ENCODE peak calls at places on chromosomes 4 and X, in five cellular contexts. W is lung, D is uterus, F is fibroblast of villous mesenchyme, I is A549. E is an unnamed sample.
A peak's percentile ranks its signal among the peaks of the same experiment; 100 is the strongest.

GRCh38 chr4:90503677-90504076 is 376.5 kb downstream of the CCSER1 start:
- DNase-seq in F (no peak), D (no peak), I (no peak), W (no peak), E (no peak)

GRCh38 chrX:38220024-38220935 is at the start of gene SRPX:
- DNase-seq in D (peak; percentile 15), I (peak; percentile 52), F (no peak), W (no peak), E (peak; percentile 74)

GRCh38 chr4:39025552-39026085 is 6.6 kb downstream of the TMEM156 start:
- DNase-seq in D (no peak), F (peak; percentile 49), W (no peak), I (peak; percentile 57), E (no peak)

GRCh38 chrX:43860646-43861370 is 21.4 kb downstream of the MAOB start:
- DNase-seq in W (no peak), I (peak; percentile 60), F (no peak), D (no peak), E (peak; percentile 47)

GRCh38 chr4:66023061-66023460 is 352.8 kb upstream of the EPHA5 start:
- DNase-seq in F (no peak), W (no peak), D (no peak), I (no peak), E (no peak)

GRCh38 chrX:55695227-55696018 is 22.1 kb upstream of the RRAGB start:
- DNase-seq in W (no peak), F (no peak), D (no peak), I (no peak), E (no peak)

GRCh38 chrX:9055354-9055753 is 21.4 kb upstream of the FAM9B start:
- DNase-seq in F (no peak), W (no peak), D (no peak), I (no peak), E (no peak)

GRCh38 chr4:20428410-20429160 is 176.9 kb downstream of the SLIT2 start:
- DNase-seq in D (no peak), I (peak; percentile 1), W (no peak), F (no peak), E (peak; percentile 61)

GRCh38 chr4:127006509-127006908 is 626.2 kb upstream of the INTU start:
- DNase-seq in D (no peak), W (no peak), I (no peak), F (no peak), E (peak; percentile 69)

GRCh38 chr4:122903766-122904165 is 18.6 kb downstream of the NUDT6 start:
- DNase-seq in D (no peak), W (no peak), I (no peak), F (no peak), E (no peak)

GRCh38 chrX:36422368-36422767 is 502.8 kb downstream of the CFAP47 start:
- DNase-seq in W (no peak), D (no peak), F (no peak), I (no peak), E (no peak)

GRCh38 chr4:97238956-97239698 is 904.1 kb downstream of the STPG2 start:
- DNase-seq in F (no peak), I (no peak), W (no peak), D (no peak), E (no peak)

GRCh38 chr4:80077639-80078038 is 4.6 kb upstream of the ANTXR2 start:
- DNase-seq in W (no peak), I (peak; percentile 2), F (no peak), D (no peak), E (no peak)

GRCh38 chr4:102578819-102579218 is 77.7 kb downstream of the NFKB1 start:
- DNase-seq in W (no peak), D (no peak), F (no peak), I (peak; percentile 11), E (peak; percentile 18)

GRCh38 chr4:151165205-151166000 is 66.0 kb downstream of the RPS3A start:
- DNase-seq in I (no peak), W (no peak), F (peak; percentile 68), D (no peak), E (peak; percentile 13)

GRCh38 chr4:168651374-168651773 is 154.5 kb downstream of the PALLD start:
- DNase-seq in D (peak; percentile 15), W (no peak), I (no peak), F (no peak), E (peak; percentile 65)
- H3K4me3 ChIP-seq in D (no peak overlapping the region), W (no peak overlapping the region), I (no peak overlapping the region), F (no peak overlapping the region), E (no peak overlapping the region)

DNA sequence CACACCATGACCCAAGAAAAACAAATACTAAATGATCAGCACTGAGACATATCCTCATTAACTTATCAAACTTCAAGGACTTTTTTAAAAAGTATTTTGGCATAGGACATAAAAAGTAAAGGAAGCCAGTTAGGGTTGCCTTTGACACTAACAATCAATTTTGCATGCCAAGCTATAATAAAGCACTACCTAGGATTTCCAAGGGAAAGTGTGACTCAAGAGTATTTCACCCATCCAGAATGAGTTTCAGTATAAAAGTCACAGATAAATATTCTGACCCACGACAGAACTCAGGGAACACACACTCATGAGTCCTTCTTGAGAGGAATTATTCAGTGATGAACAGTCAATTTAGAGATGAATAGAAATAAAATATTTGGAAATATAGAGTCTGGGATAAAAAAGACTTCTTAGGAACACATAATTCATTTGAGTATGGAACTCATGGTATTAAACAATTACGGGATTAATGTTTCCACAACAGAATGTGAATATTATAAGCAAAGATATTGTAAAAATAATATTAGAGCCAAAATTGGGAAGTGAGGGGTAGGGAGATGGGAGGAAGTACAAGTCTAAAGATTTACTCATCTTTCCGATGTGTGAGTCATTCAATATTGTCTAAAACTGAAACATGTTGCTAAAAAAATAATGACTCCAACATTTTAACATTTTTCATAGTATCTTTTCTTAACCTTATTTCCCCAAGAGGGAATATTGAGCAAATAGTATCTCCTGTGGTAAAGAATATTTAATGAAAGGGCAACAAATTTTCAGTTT is 143.5 kb upstream of the LNX1 start:
- DNase-seq in I (no peak), F (peak; percentile 25), D (no peak), W (no peak), E (no peak)
- H3K4me3 ChIP-seq in I (no peak overlapping the region), F (no peak overlapping the region), D (no peak overlapping the region), W (no peak overlapping the region), E (no peak overlapping the region)

GRCh38 chrX:74923942-74924448 is 1.3 kb downstream of the NEXMIF start:
- DNase-seq in F (no peak), I (no peak), D (peak; percentile 17), W (no peak), E (peak; percentile 5)

GRCh38 chrX:74922922-74923321 is 2.3 kb downstream of the NEXMIF start:
- DNase-seq in I (no peak), W (no peak), D (no peak), F (no peak), E (no peak)

GRCh38 chrX:74925210-74926088 is at the start of gene NEXMIF:
- DNase-seq in D (peak; percentile 17), I (peak; percentile 36), W (peak; percentile 29), F (peak; percentile 0), E (peak; percentile 63)

DNA sequence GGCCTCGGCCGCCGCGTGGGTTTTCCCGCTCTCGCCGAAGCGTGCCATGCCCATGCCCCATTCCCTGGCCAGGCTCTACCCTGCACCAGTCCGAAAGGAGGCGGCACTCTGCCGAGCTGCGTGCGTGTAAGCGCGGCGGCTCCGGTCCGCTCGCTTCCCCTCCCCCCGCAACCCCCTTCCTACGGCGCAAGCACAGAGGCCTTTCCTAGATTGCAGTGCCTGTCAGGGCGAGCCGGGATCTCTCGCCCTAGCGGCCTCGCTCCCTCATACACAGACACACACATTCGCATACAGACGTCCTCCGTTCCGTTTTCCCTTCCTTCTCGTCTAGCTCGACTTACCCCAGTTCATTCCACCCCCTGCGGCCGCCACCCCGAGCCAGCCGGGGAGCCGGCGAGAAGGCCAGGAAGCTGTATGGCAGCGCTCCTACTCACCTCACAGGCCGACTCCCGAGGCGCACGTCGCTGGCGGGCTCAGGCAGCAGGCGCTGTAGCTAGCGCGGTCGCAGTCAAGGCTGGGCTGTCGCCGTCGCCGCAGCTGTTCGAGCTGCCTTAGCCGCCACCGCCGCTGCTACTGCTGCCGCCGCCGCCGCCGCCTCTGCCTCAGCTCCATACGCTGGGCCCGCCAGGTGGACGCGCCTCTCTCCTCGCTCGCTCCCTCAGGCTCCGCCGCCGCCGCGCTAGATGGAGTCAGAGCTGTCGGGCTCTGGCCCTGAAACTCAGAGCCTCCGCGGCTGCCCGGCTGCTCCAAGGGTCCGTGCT is 623 bp downstream of the NEXMIF start:
- DNase-seq in D (peak; percentile 35), F (peak; percentile 0), I (peak; percentile 19), W (peak; percentile 33), E (peak; percentile 45)
- H3K4me3 ChIP-seq in D (peak overlapping the region; percentile 42), F (peak overlapping the region; percentile 21), I (peak overlapping the region; percentile 49), W (no peak overlapping the region), E (peak overlapping the region; percentile 31)

GRCh38 chr4:163332526-163333405 is at the start of gene NPY1R:
- DNase-seq in D (peak; percentile 55), I (peak; percentile 73), W (peak; percentile 68), F (peak; percentile 81), E (peak; percentile 91)
- H3K4me3 ChIP-seq in D (peak within 1 kb of the TSS; percentile 36), I (peak within 1 kb of the TSS; percentile 56), W (peak within 1 kb of the TSS; percentile 59), F (peak within 1 kb of the TSS; percentile 61), E (peak within 1 kb of the TSS; percentile 75)

GRCh38 chrX:103399744-103400143 is 23.4 kb downstream of the BEX3 start:
- DNase-seq in W (no peak), I (no peak), F (no peak), D (no peak), E (no peak)

GRCh38 chrX:103396660-103397059 is 20.3 kb downstream of the BEX3 start:
- DNase-seq in F (no peak), W (no peak), I (no peak), D (no peak), E (no peak)

GRCh38 chrX:103396186-103396585 is 19.8 kb downstream of the BEX3 start:
- DNase-seq in W (no peak), D (no peak), I (no peak), F (no peak), E (peak; percentile 59)

GRCh38 chrX:103397707-103398106 is 21.4 kb downstream of the BEX3 start:
- DNase-seq in W (no peak), F (no peak), D (no peak), I (no peak), E (no peak)

DNA sequence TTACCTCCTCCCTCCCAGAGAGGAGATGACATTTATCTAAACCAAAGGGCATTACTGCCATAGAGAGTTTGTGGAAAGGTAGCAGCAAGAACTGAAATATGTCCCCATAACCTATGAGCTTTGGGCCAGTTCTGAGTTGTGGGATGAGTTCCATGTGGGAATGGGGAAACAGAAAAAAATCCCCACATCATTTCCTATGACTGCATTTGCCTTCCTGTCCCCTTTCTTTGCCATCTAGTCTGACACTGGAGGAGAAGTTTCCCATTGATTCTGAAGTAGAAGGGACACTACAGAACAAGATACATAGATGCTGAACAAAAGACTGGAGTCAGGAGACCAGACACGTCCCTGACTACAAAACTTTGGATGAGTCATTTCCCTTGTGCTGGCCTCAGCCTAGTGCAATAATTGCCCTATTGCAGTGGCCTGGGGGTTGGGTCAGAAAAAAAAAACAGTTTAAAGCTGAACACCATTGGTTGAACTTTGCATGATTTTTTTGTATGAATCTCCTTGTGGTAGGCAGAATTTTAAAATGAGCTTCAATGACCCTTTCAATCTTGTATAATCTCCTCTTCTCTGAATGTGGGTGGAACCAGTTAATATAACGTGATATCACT is 22.1 kb downstream of the BEX3 start:
- DNase-seq in I (peak; percentile 64), W (no peak), F (peak; percentile 79), D (no peak), E (peak; percentile 64)
- H3K4me3 ChIP-seq in I (no peak overlapping the region), W (no peak overlapping the region), F (no peak overlapping the region), D (no peak overlapping the region), E (no peak overlapping the region)

E was measured in A673.